ENCODE peak calls at places on chromosomes 13 and 19, in five cellular contexts. One of them, this sample, is unnamed.

GRCh38 chr13:32811297-32811800 is 204.9 kb upstream of the KL start:
- DNase-seq in effector CD4-positive, alpha-beta T cell: no peak
- DNase-seq in brain microvascular endothelial cell: peak; percentile 11
- DNase-seq in GM12878: peak; percentile 62
- DNase-seq in substantia nigra: no peak
- DNase-seq in this sample: no peak

GRCh38 chr19:47765522-47766358 is 12.8 kb upstream of the SELENOW start:
- DNase-seq in effector CD4-positive, alpha-beta T cell: peak; percentile 34
- DNase-seq in brain microvascular endothelial cell: no peak
- DNase-seq in GM12878: no peak
- DNase-seq in substantia nigra: peak; percentile 80
- DNase-seq in this sample: peak; percentile 79

GRCh38 chr13:28719656-28720055 is 886 bp upstream of the SLC46A3 start:
- DNase-seq in effector CD4-positive, alpha-beta T cell: no peak
- DNase-seq in brain microvascular endothelial cell: peak; percentile 89
- DNase-seq in GM12878: no peak
- DNase-seq in substantia nigra: no peak
- DNase-seq in this sample: no peak

GRCh38 chr13:43031881-43032280 is 8.5 kb downstream of the DNAJC15 start:
- DNase-seq in effector CD4-positive, alpha-beta T cell: no peak
- DNase-seq in brain microvascular endothelial cell: no peak
- DNase-seq in GM12878: no peak
- DNase-seq in substantia nigra: no peak
- DNase-seq in this sample: no peak

GRCh38 chr13:39105110-39105509 is 66.9 kb downstream of the NHLRC3 start:
- DNase-seq in effector CD4-positive, alpha-beta T cell: no peak
- DNase-seq in brain microvascular endothelial cell: no peak
- DNase-seq in GM12878: no peak
- DNase-seq in substantia nigra: no peak
- DNase-seq in this sample: no peak

GRCh38 chr19:48415395-48415794 is 21.9 kb downstream of the GRIN2D start:
- DNase-seq in effector CD4-positive, alpha-beta T cell: peak; percentile 55
- DNase-seq in brain microvascular endothelial cell: peak; percentile 65
- DNase-seq in GM12878: no peak
- DNase-seq in substantia nigra: peak; percentile 13
- DNase-seq in this sample: peak; percentile 74

GRCh38 chr13:48156466-48156865 is 61.6 kb upstream of the MED4 start:
- DNase-seq in effector CD4-positive, alpha-beta T cell: peak; percentile 63
- DNase-seq in brain microvascular endothelial cell: no peak
- DNase-seq in GM12878: no peak
- DNase-seq in substantia nigra: no peak
- DNase-seq in this sample: no peak

GRCh38 chr19:29664753-29665214 is 477 bp upstream of the PLEKHF1 start:
- DNase-seq in effector CD4-positive, alpha-beta T cell: no peak
- DNase-seq in brain microvascular endothelial cell: no peak
- DNase-seq in GM12878: no peak
- DNase-seq in substantia nigra: no peak
- DNase-seq in this sample: no peak

GRCh38 chr13:36421447-36421846 is 10.8 kb upstream of the CCNA1 start:
- DNase-seq in effector CD4-positive, alpha-beta T cell: no peak
- DNase-seq in brain microvascular endothelial cell: peak; percentile 40
- DNase-seq in GM12878: no peak
- DNase-seq in substantia nigra: no peak
- DNase-seq in this sample: no peak

GRCh38 chr19:2059422-2060201 is 8.6 kb upstream of the MKNK2 start:
- DNase-seq in effector CD4-positive, alpha-beta T cell: no peak
- DNase-seq in brain microvascular endothelial cell: peak; percentile 64
- DNase-seq in GM12878: no peak
- DNase-seq in substantia nigra: peak; percentile 59
- DNase-seq in this sample: no peak

GRCh38 chr19:2923510-2923909 is 21.3 kb downstream of the ZNF77 start:
- DNase-seq in effector CD4-positive, alpha-beta T cell: no peak
- DNase-seq in brain microvascular endothelial cell: no peak
- DNase-seq in GM12878: no peak
- DNase-seq in substantia nigra: no peak
- DNase-seq in this sample: no peak

GRCh38 chr13:94054159-94054558 is 425.3 kb downstream of the DCT start:
- DNase-seq in effector CD4-positive, alpha-beta T cell: no peak
- DNase-seq in brain microvascular endothelial cell: no peak
- DNase-seq in GM12878: no peak
- DNase-seq in substantia nigra: no peak
- DNase-seq in this sample: no peak

GRCh38 chr19:49869009-49869483 is 1.7 kb upstream of the PNKP start:
- DNase-seq in effector CD4-positive, alpha-beta T cell: no peak
- DNase-seq in brain microvascular endothelial cell: no peak
- DNase-seq in GM12878: no peak
- DNase-seq in substantia nigra: no peak
- DNase-seq in this sample: no peak